ENCODE peak calls at places on chromosomes 13 and 19, in nine cellular contexts. Y, R, N, F, O, W, G, V and L are unnamed samples.
A peak's percentile ranks its signal among the peaks of the same experiment; 100 is the strongest.

GRCh38 chr19:43631491-43631890 is 8.2 kb downstream of the CADM4 start:
- DNase-seq in R (no peak), V (no peak), O (no peak), G (no peak), Y (no peak), F (no peak), W (no peak), N (no peak), L (no peak)

GRCh38 chr19:29537181-29537580 is 11.4 kb downstream of the VSTM2B start:
- DNase-seq in Y (no peak), N (no peak), G (no peak), V (no peak), R (no peak), O (no peak), F (peak; percentile 17), W (no peak), L (peak; percentile 36)

GRCh38 chr19:13937479-13938360 is 497 bp downstream of the PODNL1 start:
- DNase-seq in N (no peak), R (no peak), W (no peak), F (no peak), O (no peak), Y (no peak), G (no peak), V (no peak), L (no peak)

GRCh38 chr19:10471909-10472308 is 31.2 kb downstream of the KEAP1 start:
- DNase-seq in N (no peak), Y (no peak), F (no peak), R (no peak), G (peak; percentile 29), O (no peak), W (no peak), V (peak; percentile 71), L (no peak)

GRCh38 chr19:9673912-9674668 is 810 bp downstream of the ZNF562 start:
- DNase-seq in F (no peak), N (no peak), V (peak; percentile 41), W (no peak), G (no peak), Y (no peak), O (no peak), R (no peak), L (no peak)

GRCh38 chr13:76462003-76462402 is 424.2 kb downstream of the KCTD12 start:
- DNase-seq in V (no peak), W (no peak), O (no peak), F (no peak), Y (no peak), G (no peak), N (no peak), R (no peak), L (no peak)

GRCh38 chr13:109698779-109699178 is 87.6 kb downstream of the IRS2 start:
- DNase-seq in Y (no peak), W (no peak), F (no peak), V (peak; percentile 41), G (no peak), R (no peak), O (no peak), N (no peak), L (no peak)

GRCh38 chr19:55812449-55812848 is 19.4 kb downstream of the NLRP11 start:
- DNase-seq in Y (no peak), O (no peak), G (no peak), F (no peak), R (no peak), N (no peak), V (no peak), W (no peak), L (no peak)

GRCh38 chr13:77868717-77869116 is 49.9 kb downstream of the EDNRB start:
- DNase-seq in W (no peak), G (no peak), V (peak; percentile 59), Y (no peak), N (no peak), R (no peak), F (no peak), O (no peak), L (no peak)

GRCh38 chr13:99015606-99016520 is 38.0 kb upstream of the DOCK9 start:
- DNase-seq in F (no peak), G (no peak), V (no peak), Y (no peak), W (no peak), O (no peak), N (no peak), R (no peak), L (peak; percentile 59)

GRCh38 chr19:35790981-35791813 is 15.8 kb downstream of the ARHGAP33 start:
- DNase-seq in Y (peak; percentile 64), O (no peak), N (no peak), W (no peak), V (no peak), G (no peak), R (no peak), F (no peak), L (no peak)

GRCh38 chr13:35252536-35253205 is 223.8 kb downstream of the MAB21L1 start:
- DNase-seq in G (no peak), R (no peak), W (no peak), N (no peak), F (no peak), V (no peak), O (no peak), Y (no peak), L (no peak)

GRCh38 chr19:19447536-19448237 is 42.2 kb downstream of the GATAD2A start:
- DNase-seq in Y (no peak), V (no peak), W (no peak), G (no peak), O (no peak), F (no peak), N (no peak), R (no peak), L (no peak)

GRCh38 chr13:105307776-105308175 is 1227.7 kb downstream of the EFNB2 start:
- DNase-seq in N (no peak), Y (no peak), W (no peak), R (no peak), O (no peak), V (no peak), G (no peak), F (no peak), L (no peak)

GRCh38 chr13:80168089-80168850 is 172.7 kb downstream of the SPRY2 start:
- DNase-seq in G (peak; percentile 49), Y (no peak), W (no peak), V (no peak), F (no peak), O (no peak), R (no peak), N (no peak), L (peak; percentile 33)

GRCh38 chr19:14006766-14007562 is 844 bp upstream of the RFX1 start:
- DNase-seq in G (no peak), R (peak; percentile 84), W (no peak), Y (peak; percentile 96), O (no peak), N (no peak), V (no peak), F (no peak), L (peak; percentile 98)

DNA sequence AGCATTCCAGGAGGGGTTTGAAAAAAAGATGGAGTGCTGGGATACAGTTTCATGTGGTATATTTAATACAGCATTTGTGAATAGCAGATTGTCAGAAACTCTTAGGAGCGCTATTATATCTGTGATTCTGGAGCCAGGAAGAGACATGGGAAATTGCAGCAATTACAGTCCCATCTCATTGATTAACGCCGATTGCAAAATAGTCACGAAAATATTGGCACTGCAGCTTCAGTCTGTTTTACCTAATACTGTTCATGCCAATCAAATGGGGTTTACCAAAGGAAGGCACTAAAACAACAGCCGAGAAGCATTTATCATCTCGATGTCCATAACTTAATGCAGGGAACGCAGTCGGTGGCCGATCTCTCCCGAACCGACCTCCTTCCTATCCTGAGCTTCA is 295.8 kb downstream of the TEX29 start:
- DNase-seq in V (no peak), F (no peak), R (no peak), Y (no peak), O (no peak), G (no peak), W (no peak), N (no peak), L (no peak)
- H3K27ac ChIP-seq in V (no peak overlapping the region), F (no peak overlapping the region), R (no peak overlapping the region), Y (no peak overlapping the region), O (no peak overlapping the region), G (no peak overlapping the region), W (no peak overlapping the region), N (no peak overlapping the region), L (no peak overlapping the region)

DNA sequence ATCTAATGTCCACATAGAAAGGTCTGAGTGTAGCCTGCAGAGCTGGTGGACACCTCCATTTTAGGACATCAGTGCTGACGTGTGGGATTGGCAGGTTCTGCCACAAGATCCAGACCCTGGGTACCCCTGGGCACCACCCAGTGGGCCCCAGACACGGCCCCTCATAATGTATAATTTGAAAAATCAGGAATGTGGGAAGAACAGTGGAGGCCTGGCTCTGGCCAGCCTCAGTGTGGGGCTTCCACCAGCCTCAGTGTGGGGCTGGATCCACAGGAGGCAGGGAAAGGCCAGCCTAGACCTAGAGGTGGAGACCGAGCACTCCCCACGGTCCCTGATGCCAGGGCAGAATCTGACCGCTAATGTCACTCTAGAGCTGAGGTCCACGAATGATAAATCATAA is 150.7 kb upstream of the SOX1 start:
- DNase-seq in R (no peak), N (no peak), W (no peak), F (no peak), V (no peak), O (no peak), Y (peak; percentile 13), G (no peak), L (peak; percentile 28)
- H3K9me3 ChIP-seq in R (no peaks in the 10 kb centered on the region), N (no peaks in the 10 kb centered on the region), W (no peaks in the 10 kb centered on the region), F (no peaks in the 10 kb centered on the region), V (no peaks in the 10 kb centered on the region), O (peaks cover 93% of the 10 kb centered on the region), Y (no peaks in the 10 kb centered on the region), G (no peaks in the 10 kb centered on the region), L (peaks cover 17% of the 10 kb centered on the region)

GRCh38 chr19:40466219-40467006 is at the start of gene SPTBN4:
- DNase-seq in O (no peak), G (no peak), N (no peak), F (no peak), V (no peak), R (peak; percentile 36), Y (peak; percentile 58), W (peak; percentile 48), L (no peak)

GRCh38 chr19:40465025-40465780 is at the start of gene BLVRB:
- DNase-seq in V (peak; percentile 39), W (no peak), R (no peak), Y (no peak), N (no peak), F (no peak), O (no peak), G (no peak), L (no peak)

GRCh38 chr19:40465781-40466218 is 255 bp upstream of the BLVRB start:
- DNase-seq in N (peak; percentile 99), Y (peak; percentile 100), V (peak; percentile 99), W (peak; percentile 100), G (peak; percentile 99), F (peak; percentile 100), R (peak; percentile 100), O (peak; percentile 99), L (peak; percentile 99)

GRCh38 chr19:40464059-40465024 is 1.2 kb downstream of the BLVRB start:
- DNase-seq in G (peak; percentile 82), V (peak; percentile 94), N (peak; percentile 76), F (peak; percentile 92), Y (peak; percentile 96), R (peak; percentile 92), O (peak; percentile 77), W (peak; percentile 88), L (peak; percentile 77)

GRCh38 chr19:40467007-40467565 is 285 bp downstream of the SPTBN4 start:
- DNase-seq in W (no peak), F (no peak), N (no peak), Y (peak; percentile 56), G (peak; percentile 28), R (no peak), O (no peak), V (no peak), L (no peak)
- H3K27ac ChIP-seq in W (no peak overlapping the region), F (no peak overlapping the region), N (no peak overlapping the region), Y (no peak overlapping the region), G (no peak overlapping the region), R (no peak overlapping the region), O (no peak overlapping the region), V (no peak overlapping the region), L (no peak overlapping the region)

GRCh38 chr19:24127601-24128000 is 40.6 kb downstream of the ZNF254 start:
- DNase-seq in W (no peak), F (no peak), V (no peak), N (no peak), Y (no peak), G (no peak), O (no peak), R (no peak), L (no peak)
- H3K9me3 ChIP-seq in W (no peaks in the 10 kb centered on the region), F (peaks cover 73% of the 10 kb centered on the region), V (peaks cover 70% of the 10 kb centered on the region), N (peaks cover 93% of the 10 kb centered on the region), Y (peaks cover 99% of the 10 kb centered on the region), G (peaks cover 13% of the 10 kb centered on the region), O (peaks cover 16% of the 10 kb centered on the region), R (peaks cover 39% of the 10 kb centered on the region), L (peaks cover 17% of the 10 kb centered on the region)